ENCODE peak calls at places on chromosomes 7 and 10, in eight cellular contexts. U is GM12865, L is HL-60, O is coronary artery, I is BJ, N is DND-41, K is mammary epithelial cell, X is A549. J is an unnamed sample.

GRCh38 chr7:80770061-80770460 is 131.6 kb downstream of the CD36 start:
- DNase-seq in U (no peak), L (no peak), O (no peak), I (no peak), N (no peak), K (no peak), X (no peak), J (peak; percentile 57)

GRCh38 chr7:155293721-155294642 is 3.7 kb upstream of the INSIG1 start:
- DNase-seq in U (no peak), L (no peak), O (no peak), I (no peak), N (no peak), K (no peak), X (no peak), J (no peak)

GRCh38 chr10:33897255-33897893 is 562.9 kb upstream of the NRP1 start:
- DNase-seq in U (no peak), L (no peak), O (no peak), I (no peak), N (no peak), K (peak; percentile 98), X (no peak), J (peak; percentile 8)

GRCh38 chr7:108420482-108420908 is 35.7 kb downstream of the NRCAM start:
- DNase-seq in U (no peak), L (no peak), O (no peak), I (no peak), N (no peak), K (no peak), X (peak; percentile 88), J (no peak)

GRCh38 chr10:48694371-48695030 is 9.8 kb downstream of the WDFY4 start:
- DNase-seq in U (no peak), L (no peak), O (no peak), I (no peak), N (no peak), K (no peak), X (no peak), J (no peak)

GRCh38 chr10:47248436-47249090 is 51.4 kb upstream of the GDF10 start:
- DNase-seq in U (no peak), L (no peak), O (peak; percentile 62), I (no peak), N (peak; percentile 25), K (no peak), X (no peak), J (no peak)

GRCh38 chr7:120407015-120407414 is 134.0 kb downstream of the KCND2 start:
- DNase-seq in U (no peak), L (no peak), O (no peak), I (no peak), N (no peak), K (peak; percentile 65), X (peak; percentile 18), J (no peak)

GRCh38 chr10:59281861-59282260 is 80.5 kb downstream of the FAM13C start:
- DNase-seq in U (no peak), L (no peak), O (no peak), I (no peak), N (no peak), K (no peak), X (no peak), J (no peak)

GRCh38 chr10:11863353-11864105 is 40.4 kb downstream of the PROSER2 start:
- DNase-seq in U (peak; percentile 88), L (no peak), O (no peak), I (no peak), N (peak; percentile 77), K (no peak), X (no peak), J (no peak)

GRCh38 chr7:36509962-36510361 is 120.3 kb downstream of the ANLN start:
- DNase-seq in U (no peak), L (no peak), O (no peak), I (no peak), N (no peak), K (no peak), X (no peak), J (no peak)

GRCh38 chr7:36512607-36513006 is 122.9 kb downstream of the ANLN start:
- DNase-seq in U (no peak), L (no peak), O (no peak), I (no peak), N (no peak), K (no peak), X (no peak), J (no peak)

GRCh38 chr7:36506130-36506794 is 116.6 kb downstream of the ANLN start:
- DNase-seq in U (no peak), L (no peak), O (no peak), I (no peak), N (no peak), K (no peak), X (no peak), J (no peak)

GRCh38 chr7:36506820-36507219 is 117.2 kb downstream of the ANLN start:
- DNase-seq in U (no peak), L (no peak), O (no peak), I (no peak), N (no peak), K (no peak), X (peak; percentile 27), J (no peak)

DNA sequence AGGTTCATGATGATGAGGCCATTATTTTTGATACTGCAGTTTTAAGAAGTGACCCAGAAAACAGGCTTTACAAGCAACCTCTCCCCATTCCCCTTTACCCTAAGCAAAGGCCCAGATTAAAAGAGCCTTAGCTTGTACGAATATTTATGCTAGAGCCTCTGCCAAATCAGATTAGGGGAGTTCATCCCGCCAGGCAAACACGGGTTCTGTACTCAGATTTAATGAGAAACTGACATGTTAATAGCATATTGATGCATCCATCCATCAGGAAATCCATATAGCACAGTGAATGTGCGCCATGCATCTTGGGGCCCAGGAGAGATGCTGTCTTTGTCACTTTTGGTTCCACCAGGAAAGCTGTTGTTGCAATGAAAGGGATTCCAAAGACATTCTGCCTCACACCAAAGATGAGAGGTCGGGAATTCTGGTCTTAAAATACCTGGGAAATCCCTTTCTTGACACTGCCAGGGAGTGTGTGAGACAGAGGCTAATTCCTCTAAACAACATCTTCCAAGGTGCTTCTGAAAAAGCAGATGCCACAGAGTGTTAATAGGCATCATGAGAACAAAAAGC is 118.3 kb downstream of the ANLN start:
- DNase-seq in U (no peak), L (no peak), O (no peak), I (no peak), N (no peak), K (no peak), X (no peak), J (no peak)
- TF ChIP-seq CTCF in U (no peak), L (no peak), O (no peak), I (no peak), N (no peak), K (no peak), X (no peak), J (no peak)

DNA sequence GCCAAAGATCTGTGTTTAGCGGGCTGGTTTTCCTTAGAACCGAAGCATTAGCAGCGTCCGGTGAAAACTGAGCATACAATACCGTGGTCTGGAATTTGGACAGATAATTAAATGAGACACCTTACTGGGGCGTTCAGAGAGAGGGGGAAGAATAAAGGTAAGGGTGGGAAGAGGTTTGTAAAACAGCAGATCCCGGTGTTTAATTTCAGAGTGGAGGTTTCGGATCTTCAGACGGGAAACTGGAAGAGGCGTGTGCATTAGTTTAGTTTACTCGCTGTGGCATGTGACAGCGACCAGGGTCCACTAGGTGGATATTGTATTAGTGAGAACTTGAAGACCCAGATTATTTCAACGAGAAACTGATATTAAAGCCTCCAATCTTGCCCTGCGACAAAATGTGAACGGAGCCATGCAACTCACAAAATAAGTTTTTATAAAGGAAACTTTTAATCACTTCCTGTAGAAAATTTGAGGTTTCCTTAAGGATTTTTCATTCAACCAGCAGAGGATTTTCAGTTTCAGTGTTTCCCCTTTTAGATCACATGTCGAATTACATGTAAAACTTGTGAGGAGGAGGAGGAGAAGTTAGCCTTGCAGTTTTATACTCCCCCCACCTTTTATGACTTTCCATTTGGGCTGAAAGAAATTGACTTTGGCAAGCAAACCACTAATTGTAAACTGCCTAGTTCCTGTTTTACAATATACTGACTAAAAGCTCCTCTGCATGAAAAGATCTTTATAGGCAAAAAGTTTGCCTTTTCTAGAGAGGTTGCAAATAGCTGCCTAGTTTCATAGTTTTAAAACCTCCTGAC is 2.8 kb downstream of the BAMBI start:
- DNase-seq in U (no peak), L (no peak), O (no peak), I (no peak), N (no peak), K (peak; percentile 10), X (peak; percentile 42), J (peak; percentile 5)
- H3K4me3 ChIP-seq in U (no peak overlapping the region), L (peak overlapping the region; percentile 23), O (peak overlapping the region; percentile 89), I (no peak overlapping the region), N (no peak overlapping the region), K (peak overlapping the region; percentile 30), X (peak overlapping the region; percentile 99), J (peak overlapping the region; percentile 1)

GRCh38 chr10:100869399-100869798 is 43.4 kb upstream of the SLF2 start:
- DNase-seq in U (no peak), L (no peak), O (no peak), I (no peak), N (no peak), K (no peak), X (no peak), J (no peak)

GRCh38 chr10:100873081-100873824 is 39.5 kb upstream of the SLF2 start:
- DNase-seq in U (no peak), L (no peak), O (no peak), I (no peak), N (no peak), K (no peak), X (no peak), J (no peak)

GRCh38 chr10:100873825-100874326 is 38.9 kb upstream of the SLF2 start:
- DNase-seq in U (no peak), L (no peak), O (no peak), I (no peak), N (no peak), K (no peak), X (no peak), J (no peak)

GRCh38 chr10:100874702-100875483 is 37.9 kb upstream of the SLF2 start:
- DNase-seq in U (no peak), L (no peak), O (no peak), I (no peak), N (no peak), K (no peak), X (no peak), J (no peak)

GRCh38 chr10:100872034-100872791 is 40.5 kb upstream of the SLF2 start:
- DNase-seq in U (peak; percentile 53), L (peak; percentile 11), O (no peak), I (no peak), N (peak; percentile 68), K (peak; percentile 20), X (peak; percentile 63), J (no peak)
- TF ChIP-seq CTCF in U (peak; percentile 70), L (peak; percentile 48), O (no peak), I (peak; percentile 63), N (peak; percentile 80), K (peak; percentile 34), X (peak; percentile 75), J (peak; percentile 69)

GRCh38 chr7:35967366-35968139 is 166.7 kb downstream of the SEPTIN7 start:
- DNase-seq in U (no peak), L (no peak), O (no peak), I (no peak), N (no peak), K (no peak), X (no peak), J (no peak)

GRCh38 chr7:35969055-35969454 is 168.2 kb downstream of the SEPTIN7 start:
- DNase-seq in U (no peak), L (no peak), O (no peak), I (no peak), N (no peak), K (no peak), X (no peak), J (no peak)

GRCh38 chr7:35970458-35970857 is 169.6 kb downstream of the SEPTIN7 start:
- DNase-seq in U (no peak), L (no peak), O (no peak), I (no peak), N (no peak), K (no peak), X (no peak), J (no peak)

GRCh38 chr7:35968140-35968940 is 167.5 kb downstream of the SEPTIN7 start:
- DNase-seq in U (no peak), L (no peak), O (no peak), I (no peak), N (no peak), K (no peak), X (no peak), J (no peak)

GRCh38 chr7:35971133-35971995 is 170.5 kb downstream of the SEPTIN7 start:
- DNase-seq in U (no peak), L (no peak), O (no peak), I (no peak), N (no peak), K (no peak), X (peak; percentile 19), J (no peak)
- H3K4me3 ChIP-seq in U (no peak overlapping the region), L (no peak overlapping the region), O (peak overlapping the region; percentile 63), I (no peak overlapping the region), N (no peak overlapping the region), K (no peak overlapping the region), X (peak overlapping the region; percentile 33), J (no peak overlapping the region)

J was measured in AG09309.